ENCODE peak calls at places on chromosomes 1 and 21, in four cellular contexts. V is fibroblast of lung, B is neural progenitor cell, I is IMR-90. D is an unnamed sample.

GRCh38 chr1:47659141-47659540 is 221.3 kb downstream of the FOXD2 start:
- DNase-seq in B (peak; percentile 79), I (no peak), V (no peak), D (peak; percentile 17)

GRCh38 chr1:234871710-234872262 is 256.9 kb downstream of the TOMM20 start:
- DNase-seq in I (peak; percentile 34), V (peak; percentile 86), B (peak; percentile 35), D (peak; percentile 70)

GRCh38 chr1:225468270-225469020 is 40.6 kb upstream of the LBR start:
- DNase-seq in V (no peak), B (no peak), I (no peak), D (peak; percentile 26)

GRCh38 chr1:240492832-240493440 is 119.0 kb downstream of the GREM2 start:
- DNase-seq in I (peak; percentile 14), V (peak; percentile 59), B (peak; percentile 80), D (peak; percentile 93)

GRCh38 chr21:42737969-42738590 is 84.7 kb downstream of the PDE9A start:
- DNase-seq in I (no peak), V (no peak), B (no peak), D (peak; percentile 33)

GRCh38 chr1:16248603-16249534 is 11.9 kb upstream of the CPLANE2 start:
- DNase-seq in V (peak; percentile 85), B (no peak), I (peak; percentile 87), D (no peak)

GRCh38 chr1:153608742-153609584 is 4.0 kb downstream of the S100A16 start:
- DNase-seq in V (peak; percentile 95), I (peak; percentile 95), B (peak; percentile 77), D (peak; percentile 94)

GRCh38 chr21:15993951-15994350 is 264.2 kb downstream of the USP25 start:
- DNase-seq in I (no peak), V (no peak), B (no peak), D (no peak)

GRCh38 chr1:15064217-15064929 is 89.2 kb upstream of the TMEM51 start:
- DNase-seq in V (no peak), B (no peak), I (no peak), D (peak; percentile 58)

GRCh38 chr1:205458777-205459566 is 3.1 kb upstream of the BLACAT1 start:
- DNase-seq in B (peak; percentile 90), I (peak; percentile 58), V (peak; percentile 58), D (peak; percentile 94)

GRCh38 chr1:206769331-206769731 is 1.2 kb upstream of the IL19 start:
- DNase-seq in I (no peak), B (no peak), V (no peak), D (no peak)

GRCh38 chr21:34545079-34545884 is 33.3 kb upstream of the KCNE1 start:
- DNase-seq in B (peak; percentile 53), V (peak; percentile 82), I (peak; percentile 73), D (peak; percentile 75)

GRCh38 chr1:204563780-204564179 is 47.6 kb downstream of the MDM4 start:
- DNase-seq in I (no peak), V (no peak), B (no peak), D (peak; percentile 38)

GRCh38 chr21:43911015-43911934 is 46.3 kb downstream of the AGPAT3 start:
- DNase-seq in I (no peak), V (no peak), B (no peak), D (no peak)

GRCh38 chr1:77825356-77825709 is 45.9 kb downstream of the MIGA1 start:
- DNase-seq in V (peak; percentile 80), B (peak; percentile 54), I (peak; percentile 91), D (peak; percentile 52)

GRCh38 chr1:208044568-208045241 is 133.8 kb upstream of the CD34 start:
- DNase-seq in V (no peak), I (no peak), B (no peak), D (no peak)

GRCh38 chr1:33294071-33295010 is 26.6 kb downstream of the A3GALT2 start:
- DNase-seq in V (no peak), B (no peak), I (no peak), D (no peak)

GRCh38 chr1:12604114-12604874 is 13.7 kb downstream of the DHRS3 start:
- DNase-seq in V (peak; percentile 100), I (peak; percentile 99), B (no peak), D (peak; percentile 82)

GRCh38 chr1:32705516-32705915 is 2.9 kb upstream of the SYNC start:
- DNase-seq in V (no peak), I (no peak), B (no peak), D (no peak)

GRCh38 chr1:53982034-53982761 is 35.8 kb downstream of the LDLRAD1 start:
- DNase-seq in V (peak; percentile 52), I (peak; percentile 52), B (peak; percentile 76), D (peak; percentile 90)

GRCh38 chr1:156776942-156777341 is 9.6 kb downstream of the PRCC start:
- DNase-seq in V (no peak), B (no peak), I (no peak), D (no peak)

GRCh38 chr1:223133824-223134435 is 9.1 kb downstream of the TLR5 start:
- DNase-seq in I (peak; percentile 78), B (peak; percentile 93), V (peak; percentile 75), D (peak; percentile 96)

GRCh38 chr1:183205196-183205781 is 19.2 kb downstream of the LAMC2 start:
- DNase-seq in V (peak; percentile 46), I (peak; percentile 89), B (no peak), D (no peak)

GRCh38 chr1:89632213-89633102 is 462 bp upstream of the LRRC8C start:
- DNase-seq in B (peak; percentile 89), V (peak; percentile 72), I (peak; percentile 71), D (peak; percentile 90)

GRCh38 chr1:232621050-232621449 is 8.9 kb downstream of the SIPA1L2 start:
- DNase-seq in I (no peak), B (no peak), V (no peak), D (no peak)

GRCh38 chr1:227897704-227898438 is 49.9 kb downstream of the WNT9A start:
- DNase-seq in B (no peak), I (no peak), V (no peak), D (peak; percentile 15)

GRCh38 chr1:44721521-44722361 is 9.2 kb downstream of the RNU5D-1 start:
- DNase-seq in V (peak; percentile 95), I (peak; percentile 91), B (no peak), D (peak; percentile 90)

GRCh38 chr1:230288641-230289349 is 137.3 kb downstream of the PGBD5 start:
- DNase-seq in B (no peak), I (peak; percentile 12), V (peak; percentile 47), D (no peak)

GRCh38 chr1:206505702-206506375 is 1.5 kb upstream of the RASSF5 start:
- DNase-seq in B (no peak), I (peak; percentile 54), V (peak; percentile 71), D (no peak)

GRCh38 chr21:35138665-35139381 is 89.7 kb upstream of the RUNX1 start:
- DNase-seq in V (peak; percentile 100), I (peak; percentile 95), B (no peak), D (no peak)

GRCh38 chr1:19402031-19402430 is 83.3 kb downstream of the CAPZB start:
- DNase-seq in I (no peak), V (no peak), B (no peak), D (no peak)
- H3K27ac ChIP-seq in I (peak overlapping the region; percentile 0), V (no peak overlapping the region), B (peak overlapping the region; percentile 20), D (no peak overlapping the region)

DNA sequence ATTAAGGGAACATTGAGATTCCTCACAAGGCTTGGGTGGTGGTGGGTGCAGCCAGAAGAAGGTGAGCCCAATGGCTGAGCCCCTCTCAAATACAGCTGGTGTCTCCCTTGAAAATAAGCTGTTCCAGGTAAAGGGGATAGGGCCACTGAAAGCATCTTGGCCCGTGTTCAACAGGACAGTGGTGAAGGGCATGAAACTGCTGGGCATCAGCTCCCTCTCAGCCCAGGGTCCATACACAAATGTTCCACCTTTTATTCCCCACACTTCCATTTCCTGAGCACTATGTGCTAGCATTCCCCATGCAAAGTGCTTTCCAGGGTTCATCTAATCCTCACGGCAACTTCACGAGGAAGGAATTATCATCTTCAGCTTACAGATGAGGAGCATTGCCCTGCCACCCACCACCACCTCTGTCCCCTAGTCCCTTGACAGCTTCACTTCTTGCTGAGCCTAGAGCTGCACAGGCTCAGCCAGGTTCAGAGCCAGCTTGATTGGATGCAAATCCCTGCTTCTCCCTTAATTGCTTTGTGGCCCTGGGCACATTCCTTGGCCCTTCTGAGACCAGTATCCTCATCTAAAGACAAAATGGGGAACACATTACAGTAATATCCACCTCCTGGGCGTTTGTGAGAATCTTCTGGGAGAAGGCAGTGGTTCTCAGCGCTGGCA is 9.6 kb downstream of the TAGLN2 start:
- DNase-seq in V (no peak), I (no peak), B (no peak), D (peak; percentile 72)
- H3K9ac ChIP-seq in V (no peak overlapping the region), I (no peak overlapping the region), B (no peak overlapping the region), D (peak overlapping the region; percentile 55)

DNA sequence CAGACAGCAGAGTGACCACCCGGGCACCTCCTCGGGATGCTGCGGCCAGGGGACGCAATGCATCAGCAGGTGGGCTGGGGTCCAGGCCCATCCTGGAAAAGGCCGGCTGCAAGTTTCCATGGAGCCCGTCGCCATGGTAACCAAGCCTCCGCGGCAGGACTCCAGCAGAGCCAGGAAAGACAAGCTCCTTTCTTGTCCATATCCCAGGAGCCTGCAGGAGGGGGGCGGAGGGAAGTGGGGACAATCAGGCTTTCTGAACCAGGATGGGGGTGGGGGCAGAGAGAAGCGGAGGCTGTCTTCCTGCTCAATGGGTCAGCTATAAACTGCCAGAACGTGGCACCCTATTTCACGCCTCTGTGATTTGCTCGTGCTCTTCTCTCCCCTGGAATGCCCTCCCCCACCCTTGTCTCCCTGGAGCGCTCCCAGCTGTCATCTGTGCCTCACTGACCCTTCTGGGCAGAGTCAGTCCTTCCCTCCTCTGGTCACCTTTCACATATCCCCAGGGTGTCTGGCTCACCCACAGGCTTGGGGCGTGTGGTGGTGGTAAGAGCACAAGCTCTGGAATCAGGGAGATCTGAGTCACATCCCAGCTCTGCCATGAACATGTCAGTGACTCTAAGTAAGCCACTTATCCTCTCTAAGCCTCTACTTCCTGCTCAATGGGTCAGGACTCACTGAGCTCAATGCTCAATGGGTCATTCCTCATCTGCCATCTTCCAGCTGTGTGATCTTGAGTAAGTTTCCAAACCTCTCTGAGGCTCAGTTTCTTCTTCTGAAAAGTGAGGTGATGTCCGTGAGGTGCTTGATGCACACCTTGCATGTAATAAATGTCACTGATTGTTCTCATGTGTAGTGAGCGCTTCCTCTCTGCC is 58.9 kb upstream of the LAPTM5 start:
- DNase-seq in V (peak; percentile 94), I (peak; percentile 92), B (peak; percentile 97), D (peak; percentile 94)
- H3K4me3 ChIP-seq in V (no peak overlapping the region), I (no peak overlapping the region), B (peak overlapping the region; percentile 13), D (no peak overlapping the region)

DNA sequence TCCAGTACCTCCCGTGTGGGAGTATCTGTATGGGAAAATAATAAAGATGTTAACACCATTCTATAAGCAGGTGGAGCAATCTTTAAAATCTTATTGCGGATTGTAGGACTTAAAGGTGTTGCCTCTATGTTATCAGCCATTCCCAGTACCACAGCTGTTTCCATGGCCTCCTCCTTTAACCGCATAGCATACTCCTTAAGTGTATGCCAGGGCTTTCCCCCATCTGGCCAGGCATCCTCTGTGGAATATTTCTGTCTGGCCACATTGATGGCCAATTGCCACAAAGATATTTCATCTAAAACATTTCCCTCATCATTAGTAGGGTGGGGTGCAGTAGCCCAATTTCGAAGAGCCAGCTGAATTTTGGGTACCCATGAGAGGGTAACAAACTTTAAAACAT is 7.3 kb upstream of the STUM start:
- DNase-seq in B (no peak), I (no peak), V (no peak), D (no peak)
- H3K27ac ChIP-seq in B (no peak overlapping the region), I (no peak overlapping the region), V (no peak overlapping the region), D (no peak overlapping the region)